ENCODE peak calls at places on chromosome 5, in six cellular contexts. One of them, this sample, is unnamed.

GRCh38 chr5:52961238-52961637 is 27.9 kb upstream of the ITGA2 start:
- DNase-seq in mucosa of gallbladder: no peak
- DNase-seq in nucleus accumbens: no peak
- DNase-seq in activated CD8-positive, alpha-beta memory T cell treated with anti-CD3 and anti-CD28 coated beads for 48 hours: no peak
- DNase-seq in colonic mucosa: no peak
- DNase-seq in immature natural killer cell: no peak
- DNase-seq in this sample: no peak

GRCh38 chr5:93163010-93163663 is 417.9 kb downstream of the NR2F1-AS1 start:
- DNase-seq in mucosa of gallbladder: no peak
- DNase-seq in nucleus accumbens: no peak
- DNase-seq in activated CD8-positive, alpha-beta memory T cell treated with anti-CD3 and anti-CD28 coated beads for 48 hours: no peak
- DNase-seq in colonic mucosa: no peak
- DNase-seq in immature natural killer cell: no peak
- DNase-seq in this sample: no peak

GRCh38 chr5:55187370-55187769 is 14.4 kb upstream of the CDC20B start:
- DNase-seq in mucosa of gallbladder: no peak
- DNase-seq in nucleus accumbens: no peak
- DNase-seq in activated CD8-positive, alpha-beta memory T cell treated with anti-CD3 and anti-CD28 coated beads for 48 hours: no peak
- DNase-seq in colonic mucosa: no peak
- DNase-seq in immature natural killer cell: no peak
- DNase-seq in this sample: no peak

GRCh38 chr5:180114304-180115003 is 42.9 kb upstream of the RNF130 start:
- DNase-seq in mucosa of gallbladder: no peak
- DNase-seq in nucleus accumbens: no peak
- DNase-seq in activated CD8-positive, alpha-beta memory T cell treated with anti-CD3 and anti-CD28 coated beads for 48 hours: no peak
- DNase-seq in colonic mucosa: no peak
- DNase-seq in immature natural killer cell: no peak
- DNase-seq in this sample: no peak

GRCh38 chr5:168989731-168990505 is 311.0 kb downstream of the SLIT3 start:
- DNase-seq in mucosa of gallbladder: no peak
- DNase-seq in nucleus accumbens: no peak
- DNase-seq in activated CD8-positive, alpha-beta memory T cell treated with anti-CD3 and anti-CD28 coated beads for 48 hours: no peak
- DNase-seq in colonic mucosa: no peak
- DNase-seq in immature natural killer cell: no peak
- DNase-seq in this sample: no peak

GRCh38 chr5:177958696-177959095 is 37.3 kb downstream of the PROP1 start:
- DNase-seq in mucosa of gallbladder: no peak
- DNase-seq in nucleus accumbens: no peak
- DNase-seq in activated CD8-positive, alpha-beta memory T cell treated with anti-CD3 and anti-CD28 coated beads for 48 hours: no peak
- DNase-seq in colonic mucosa: no peak
- DNase-seq in immature natural killer cell: no peak
- DNase-seq in this sample: no peak

GRCh38 chr5:126658526-126658925 is 57.8 kb downstream of the PHAX start:
- DNase-seq in mucosa of gallbladder: no peak
- DNase-seq in nucleus accumbens: no peak
- DNase-seq in activated CD8-positive, alpha-beta memory T cell treated with anti-CD3 and anti-CD28 coated beads for 48 hours: no peak
- DNase-seq in colonic mucosa: no peak
- DNase-seq in immature natural killer cell: no peak
- DNase-seq in this sample: no peak

GRCh38 chr5:134784241-134784920 is 25.8 kb downstream of the DDX46 start:
- DNase-seq in mucosa of gallbladder: no peak
- DNase-seq in nucleus accumbens: no peak
- DNase-seq in activated CD8-positive, alpha-beta memory T cell treated with anti-CD3 and anti-CD28 coated beads for 48 hours: no peak
- DNase-seq in colonic mucosa: no peak
- DNase-seq in immature natural killer cell: peak; percentile 4
- DNase-seq in this sample: no peak

GRCh38 chr5:485943-486491 is 38.2 kb downstream of the SLC9A3 start:
- DNase-seq in mucosa of gallbladder: no peak
- DNase-seq in nucleus accumbens: no peak
- DNase-seq in activated CD8-positive, alpha-beta memory T cell treated with anti-CD3 and anti-CD28 coated beads for 48 hours: no peak
- DNase-seq in colonic mucosa: no peak
- DNase-seq in immature natural killer cell: peak; percentile 18
- DNase-seq in this sample: no peak

GRCh38 chr5:56343988-56344387 is 110.9 kb upstream of the ANKRD55 start:
- DNase-seq in mucosa of gallbladder: no peak
- DNase-seq in nucleus accumbens: no peak
- DNase-seq in activated CD8-positive, alpha-beta memory T cell treated with anti-CD3 and anti-CD28 coated beads for 48 hours: no peak
- DNase-seq in colonic mucosa: no peak
- DNase-seq in immature natural killer cell: no peak
- DNase-seq in this sample: no peak

GRCh38 chr5:172648755-172649154 is 7.7 kb downstream of the NEURL1B start:
- DNase-seq in mucosa of gallbladder: no peak
- DNase-seq in nucleus accumbens: no peak
- DNase-seq in activated CD8-positive, alpha-beta memory T cell treated with anti-CD3 and anti-CD28 coated beads for 48 hours: no peak
- DNase-seq in colonic mucosa: no peak
- DNase-seq in immature natural killer cell: no peak
- DNase-seq in this sample: no peak

GRCh38 chr5:132190161-132190817 is 37.4 kb downstream of the P4HA2 start:
- DNase-seq in mucosa of gallbladder: peak; percentile 34
- DNase-seq in nucleus accumbens: no peak
- DNase-seq in activated CD8-positive, alpha-beta memory T cell treated with anti-CD3 and anti-CD28 coated beads for 48 hours: no peak
- DNase-seq in colonic mucosa: no peak
- DNase-seq in immature natural killer cell: peak; percentile 37
- DNase-seq in this sample: peak; percentile 67

GRCh38 chr5:111070272-111071134 is 1.0 kb upstream of the TSLP start:
- DNase-seq in mucosa of gallbladder: no peak
- DNase-seq in nucleus accumbens: no peak
- DNase-seq in activated CD8-positive, alpha-beta memory T cell treated with anti-CD3 and anti-CD28 coated beads for 48 hours: no peak
- DNase-seq in colonic mucosa: no peak
- DNase-seq in immature natural killer cell: no peak
- DNase-seq in this sample: no peak

GRCh38 chr5:174056064-174056842 is 10.7 kb downstream of the NSG2 start:
- DNase-seq in mucosa of gallbladder: no peak
- DNase-seq in nucleus accumbens: no peak
- DNase-seq in activated CD8-positive, alpha-beta memory T cell treated with anti-CD3 and anti-CD28 coated beads for 48 hours: no peak
- DNase-seq in colonic mucosa: no peak
- DNase-seq in immature natural killer cell: no peak
- DNase-seq in this sample: no peak

GRCh38 chr5:174612686-174613085 is 111.7 kb upstream of the MSX2 start:
- DNase-seq in mucosa of gallbladder: peak; percentile 61
- DNase-seq in nucleus accumbens: no peak
- DNase-seq in activated CD8-positive, alpha-beta memory T cell treated with anti-CD3 and anti-CD28 coated beads for 48 hours: no peak
- DNase-seq in colonic mucosa: no peak
- DNase-seq in immature natural killer cell: no peak
- DNase-seq in this sample: no peak

GRCh38 chr5:12277504-12278192 is 373.4 kb upstream of the CTNND2 start:
- DNase-seq in mucosa of gallbladder: no peak
- DNase-seq in nucleus accumbens: no peak
- DNase-seq in activated CD8-positive, alpha-beta memory T cell treated with anti-CD3 and anti-CD28 coated beads for 48 hours: no peak
- DNase-seq in colonic mucosa: no peak
- DNase-seq in immature natural killer cell: no peak
- DNase-seq in this sample: no peak

GRCh38 chr5:133304707-133305216 is 252.9 kb downstream of the HSPA4 start:
- DNase-seq in mucosa of gallbladder: no peak
- DNase-seq in nucleus accumbens: no peak
- DNase-seq in activated CD8-positive, alpha-beta memory T cell treated with anti-CD3 and anti-CD28 coated beads for 48 hours: no peak
- DNase-seq in colonic mucosa: no peak
- DNase-seq in immature natural killer cell: no peak
- DNase-seq in this sample: no peak

GRCh38 chr5:137486707-137487106 is 12.4 kb downstream of the SPOCK1 start:
- DNase-seq in mucosa of gallbladder: no peak
- DNase-seq in nucleus accumbens: no peak
- DNase-seq in activated CD8-positive, alpha-beta memory T cell treated with anti-CD3 and anti-CD28 coated beads for 48 hours: no peak
- DNase-seq in colonic mucosa: no peak
- DNase-seq in immature natural killer cell: no peak
- DNase-seq in this sample: no peak

GRCh38 chr5:145796318-145796717 is 38.8 kb downstream of the PRELID2 start:
- DNase-seq in mucosa of gallbladder: no peak
- DNase-seq in nucleus accumbens: no peak
- DNase-seq in activated CD8-positive, alpha-beta memory T cell treated with anti-CD3 and anti-CD28 coated beads for 48 hours: no peak
- DNase-seq in colonic mucosa: no peak
- DNase-seq in immature natural killer cell: no peak
- DNase-seq in this sample: no peak

GRCh38 chr5:176812269-176813259 is 2.2 kb downstream of the UNC5A start:
- DNase-seq in mucosa of gallbladder: no peak
- DNase-seq in nucleus accumbens: no peak
- DNase-seq in activated CD8-positive, alpha-beta memory T cell treated with anti-CD3 and anti-CD28 coated beads for 48 hours: no peak
- DNase-seq in colonic mucosa: no peak
- DNase-seq in immature natural killer cell: no peak
- DNase-seq in this sample: no peak

GRCh38 chr5:166324372-166324771 is 1967.1 kb upstream of the WWC1 start:
- DNase-seq in mucosa of gallbladder: no peak
- DNase-seq in nucleus accumbens: no peak
- DNase-seq in activated CD8-positive, alpha-beta memory T cell treated with anti-CD3 and anti-CD28 coated beads for 48 hours: no peak
- DNase-seq in colonic mucosa: no peak
- DNase-seq in immature natural killer cell: no peak
- DNase-seq in this sample: no peak

This sample was measured in globus pallidus.